ENCODE peak calls at places on chromosomes 11 and 22, in eight cellular contexts. W is astrocyte, I is mesenchymal stem cell, O is psoas muscle, H is H9, C is Karpas-422, P is uterus, F is upper lobe of right lung. T is an unnamed sample.
A peak's percentile ranks its signal among the peaks of the same experiment; 100 is the strongest.

GRCh38 chr11:100930185-100930778 is 199.3 kb downstream of the PGR start:
- DNase-seq in W (peak; percentile 52), I (peak; percentile 81), O (no peak), H (no peak), C (peak; percentile 85), P (no peak), F (no peak), T (no peak)

GRCh38 chr22:16956290-16956689 is 51.7 kb downstream of the GAB4 start:
- DNase-seq in W (no peak), I (no peak), O (no peak), H (no peak), C (no peak), P (no peak), F (no peak), T (no peak)

GRCh38 chr11:64720167-64720566 is 2.8 kb downstream of the NRXN2 start:
- DNase-seq in W (no peak), I (no peak), O (no peak), H (no peak), C (no peak), P (no peak), F (peak; percentile 42), T (no peak)

GRCh38 chr11:27207025-27207650 is 155.9 kb downstream of the CCDC34 start:
- DNase-seq in W (peak; percentile 72), I (no peak), O (no peak), H (no peak), C (no peak), P (no peak), F (no peak), T (no peak)

GRCh38 chr11:613369-613968 is 2.3 kb downstream of the IRF7 start:
- DNase-seq in W (no peak), I (peak; percentile 50), O (peak; percentile 89), H (peak; percentile 90), C (peak; percentile 86), P (no peak), F (peak; percentile 88), T (peak; percentile 79)

GRCh38 chr22:30275625-30276024 is 9.0 kb upstream of the OSM start:
- DNase-seq in W (no peak), I (no peak), O (no peak), H (no peak), C (no peak), P (no peak), F (no peak), T (no peak)

GRCh38 chr11:13357232-13357631 is 79.6 kb downstream of the BMAL1 start:
- DNase-seq in W (no peak), I (no peak), O (no peak), H (peak; percentile 76), C (no peak), P (no peak), F (no peak), T (no peak)

GRCh38 chr11:133326849-133327248 is 205.5 kb downstream of the OPCML start:
- DNase-seq in W (no peak), I (no peak), O (no peak), H (no peak), C (no peak), P (no peak), F (no peak), T (no peak)

GRCh38 chr11:65890324-65891179 is at the start of gene CCDC85B:
- DNase-seq in W (peak; percentile 85), I (peak; percentile 97), O (peak; percentile 99), H (peak; percentile 94), C (peak; percentile 98), P (peak; percentile 99), F (peak; percentile 99), T (peak; percentile 99)

GRCh38 chr11:86737223-86737622 is 63.1 kb upstream of the PRSS23 start:
- DNase-seq in W (no peak), I (no peak), O (no peak), H (no peak), C (no peak), P (no peak), F (no peak), T (no peak)

GRCh38 chr11:68441466-68442230 is 18.9 kb upstream of the PPP6R3 start:
- DNase-seq in W (peak; percentile 29), I (peak; percentile 83), O (peak; percentile 23), H (no peak), C (peak; percentile 58), P (no peak), F (no peak), T (no peak)

DNA sequence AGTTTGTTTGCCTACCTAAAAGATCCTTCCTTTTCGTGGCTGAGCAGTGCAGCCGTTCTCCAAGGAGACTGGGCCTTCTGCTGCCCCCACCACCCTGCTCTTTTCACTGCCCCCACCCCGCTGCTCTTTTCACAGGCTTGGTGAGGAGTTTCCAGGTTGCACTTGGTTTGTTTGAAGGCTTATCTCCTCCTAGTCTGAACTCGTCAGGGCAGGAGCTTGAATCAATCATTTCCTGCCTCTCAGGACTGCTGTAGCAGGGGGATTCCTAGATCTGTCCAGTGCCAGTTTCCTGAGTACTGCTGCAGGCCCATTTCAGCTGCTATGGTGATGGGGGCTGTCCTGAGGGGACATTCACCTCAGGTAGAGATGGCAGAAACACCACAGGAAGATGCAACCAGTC is 10.0 kb downstream of the MED15 start:
- DNase-seq in W (no peak), I (no peak), O (no peak), H (no peak), C (no peak), P (no peak), F (no peak), T (no peak)
- H3K4me1 ChIP-seq in W (peaks cover 39% of the 10 kb centered on the region), I (peaks cover 32% of the 10 kb centered on the region), O (peaks cover 33% of the 10 kb centered on the region), H (no peaks in the 10 kb centered on the region), C (no peaks in the 10 kb centered on the region), P (no peaks in the 10 kb centered on the region), F (peaks cover 12% of the 10 kb centered on the region), T (no peaks in the 10 kb centered on the region)

DNA sequence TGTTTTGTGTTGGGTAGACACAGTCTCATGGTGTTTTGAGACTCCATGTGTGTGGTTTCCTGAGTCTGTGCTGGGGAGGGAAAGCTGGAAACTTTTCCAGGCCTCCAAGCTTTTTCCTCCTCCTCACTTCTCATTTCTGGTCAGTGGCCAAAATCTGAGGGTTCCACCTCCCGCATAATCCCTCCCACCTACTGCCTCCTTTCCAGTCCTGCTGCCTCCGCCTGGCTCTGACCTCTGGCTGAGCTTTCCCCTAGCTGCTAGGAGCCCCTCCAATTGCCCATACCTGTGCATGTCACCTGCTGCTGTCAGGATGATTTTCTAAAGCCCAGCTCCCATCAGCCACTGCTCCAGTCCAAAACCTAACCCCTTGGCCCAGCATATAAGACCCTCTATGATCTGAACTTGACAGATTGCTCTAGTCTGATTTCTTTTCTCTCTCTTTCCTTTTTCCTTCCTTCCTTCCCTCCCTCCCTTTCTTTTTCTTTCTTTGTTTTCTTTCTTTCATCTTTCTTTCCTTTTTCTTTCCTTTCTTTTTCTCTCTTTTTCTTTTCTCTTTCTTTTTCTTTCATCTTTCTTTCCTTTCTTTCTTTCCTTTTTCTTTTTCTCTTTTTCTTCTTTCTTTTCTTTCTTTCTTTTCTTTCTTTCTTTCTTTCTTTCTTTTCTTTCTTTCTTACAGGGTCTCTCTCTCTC is 51.4 kb upstream of the NECTIN1 start:
- DNase-seq in W (no peak), I (no peak), O (no peak), H (no peak), C (no peak), P (peak; percentile 46), F (no peak), T (no peak)
- H3K9me3 ChIP-seq in W (peaks cover 3% of the 10 kb centered on the region), I (peaks cover 20% of the 10 kb centered on the region), O (no peaks in the 10 kb centered on the region), H (no peaks in the 10 kb centered on the region), C (no peaks in the 10 kb centered on the region), P (no peaks in the 10 kb centered on the region), F (no peaks in the 10 kb centered on the region), T (no peaks in the 10 kb centered on the region)

DNA sequence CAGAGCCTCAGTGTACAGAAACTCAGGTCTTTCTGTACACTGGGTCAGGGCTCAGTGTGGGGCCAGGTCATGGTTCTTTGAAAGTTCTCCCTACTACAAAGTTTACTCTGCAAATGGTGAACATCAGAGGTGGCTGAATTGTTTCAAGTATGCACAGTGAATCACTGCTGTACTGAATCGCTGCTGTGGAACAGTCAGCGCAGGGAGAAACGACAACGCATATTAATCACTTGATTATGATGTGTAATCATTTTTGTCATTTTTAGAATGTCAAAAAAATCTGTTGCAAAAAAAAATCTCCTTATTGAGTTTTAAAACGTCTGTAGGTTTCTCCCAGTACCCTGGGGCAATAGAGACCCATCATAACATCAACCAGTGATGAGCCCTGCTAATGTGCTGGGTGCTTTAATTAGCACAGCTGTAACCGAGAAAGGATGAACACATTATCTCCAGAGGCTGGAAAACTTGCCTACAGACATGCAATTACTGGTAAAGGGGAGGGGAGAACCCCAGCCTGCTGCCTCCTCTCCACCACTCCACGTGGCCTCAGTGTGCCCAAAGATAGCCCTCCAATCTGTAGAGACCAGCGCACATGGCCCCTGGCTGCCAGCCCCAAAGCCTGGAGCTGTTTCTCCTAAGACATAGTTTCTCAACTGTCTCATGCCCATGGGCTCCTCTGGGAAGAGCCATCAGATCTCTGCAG is 12.8 kb downstream of the ARRB1 start:
- DNase-seq in W (peak; percentile 47), I (peak; percentile 77), O (no peak), H (no peak), C (no peak), P (no peak), F (no peak), T (no peak)
- H3K27ac ChIP-seq in W (no peak overlapping the region), I (peak overlapping the region; percentile 40), O (peak overlapping the region; percentile 53), H (no peak overlapping the region), C (no peak overlapping the region), P (peak overlapping the region; percentile 73), F (peak overlapping the region; percentile 95), T (no peak overlapping the region)

GRCh38 chr11:32420139-32420538 is 15.2 kb downstream of the WT1 start:
- DNase-seq in W (no peak), I (no peak), O (no peak), H (no peak), C (no peak), P (no peak), F (no peak), T (no peak)
- H3K4me1 ChIP-seq in W (no peaks in the 10 kb centered on the region), I (no peaks in the 10 kb centered on the region), O (no peaks in the 10 kb centered on the region), H (no peaks in the 10 kb centered on the region), C (no peaks in the 10 kb centered on the region), P (peaks cover 13% of the 10 kb centered on the region), F (no peaks in the 10 kb centered on the region), T (no peaks in the 10 kb centered on the region)

DNA sequence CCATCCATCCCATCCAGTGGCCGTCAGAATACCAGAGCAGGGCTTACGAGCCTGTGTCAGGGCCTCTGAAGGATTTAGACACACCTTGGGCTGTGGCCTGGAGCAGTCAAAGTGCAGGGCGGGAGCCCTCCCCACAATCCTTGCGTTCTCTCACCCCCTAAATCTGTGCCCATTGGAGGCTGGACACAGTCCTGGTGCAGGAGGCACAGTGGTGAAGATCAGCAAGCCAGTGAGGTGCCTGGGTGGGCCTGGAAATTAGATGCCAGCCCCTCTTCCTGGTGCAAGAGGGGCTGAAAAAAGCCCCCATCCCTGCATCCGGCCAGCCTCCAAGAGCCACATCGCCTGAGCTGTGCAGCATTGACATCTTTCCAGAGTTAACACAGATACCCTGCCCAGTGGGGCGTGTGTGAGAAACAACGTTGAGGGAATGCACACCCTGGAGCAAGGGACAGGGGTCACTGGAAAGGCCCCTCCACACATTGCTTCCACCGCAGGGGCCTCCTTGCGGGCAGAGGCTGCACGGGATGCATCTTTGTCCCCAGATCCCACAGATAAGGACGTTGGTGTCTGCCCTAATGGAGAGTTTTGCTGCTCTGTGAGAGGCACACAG is 1045.9 kb downstream of the TBC1D22A start:
- DNase-seq in W (no peak), I (no peak), O (no peak), H (no peak), C (no peak), P (no peak), F (no peak), T (no peak)
- H3K9me3 ChIP-seq in W (peaks cover 16% of the 10 kb centered on the region), I (peaks cover 10% of the 10 kb centered on the region), O (no peaks in the 10 kb centered on the region), H (no peaks in the 10 kb centered on the region), C (no peaks in the 10 kb centered on the region), P (no peaks in the 10 kb centered on the region), F (no peaks in the 10 kb centered on the region), T (peaks cover 1% of the 10 kb centered on the region)

T was measured in aorta.